ENCODE peak calls at places on chromosomes 7 and 10, in five cellular contexts. D is activated CD4-positive, alpha-beta memory T cell treated with anti-CD3 and anti-CD28 coated beads for 36 hours; T is tibial nerve; V is psoas muscle; N is T-helper 17 cell. I is an unnamed sample.

GRCh38 chr10:34808789-34809745 is 6.0 kb downstream of the PARD3 start:
- DNase-seq in D (no peak), T (peak; percentile 23), V (peak; percentile 54), N (no peak), I (no peak)

GRCh38 chr7:55405856-55406541 is 40.9 kb downstream of the LANCL2 start:
- DNase-seq in D (no peak), T (no peak), V (no peak), N (no peak), I (no peak)

GRCh38 chr7:2921748-2922147 is 77.6 kb upstream of the GNA12 start:
- DNase-seq in D (no peak), T (no peak), V (no peak), N (no peak), I (no peak)

GRCh38 chr10:21488246-21488953 is 37.1 kb downstream of the SKIDA1 start:
- DNase-seq in D (no peak), T (no peak), V (no peak), N (no peak), I (no peak)

GRCh38 chr10:74738052-74738451 is 88.3 kb upstream of the KAT6B start:
- DNase-seq in D (no peak), T (no peak), V (no peak), N (no peak), I (no peak)

GRCh38 chr7:140674899-140675701 is 2.4 kb downstream of the ADCK2 start:
- DNase-seq in D (peak; percentile 18), T (no peak), V (no peak), N (no peak), I (no peak)

GRCh38 chr7:73613954-73614735 is 10.2 kb downstream of the MLXIPL start:
- DNase-seq in D (no peak), T (no peak), V (no peak), N (no peak), I (no peak)

GRCh38 chr7:151722533-151722932 is 154.4 kb downstream of the PRKAG2 start:
- DNase-seq in D (no peak), T (no peak), V (no peak), N (no peak), I (no peak)

GRCh38 chr7:604038-604883 is 84.6 kb upstream of the PDGFA start:
- DNase-seq in D (peak; percentile 98), T (peak; percentile 60), V (peak; percentile 88), N (peak; percentile 78), I (peak; percentile 95)

GRCh38 chr10:131670341-131670740 is 230.5 kb upstream of the PPP2R2D start:
- DNase-seq in D (no peak), T (no peak), V (no peak), N (no peak), I (no peak)

GRCh38 chr10:130974171-130974570 is 337.4 kb downstream of the TCERG1L start:
- DNase-seq in D (no peak), T (no peak), V (no peak), N (no peak), I (no peak)

GRCh38 chr7:43491984-43492383 is 90.9 kb upstream of the STK17A start:
- DNase-seq in D (no peak), T (no peak), V (no peak), N (no peak), I (no peak)

GRCh38 chr10:72076756-72077155 is 11.6 kb downstream of the SPOCK2 start:
- DNase-seq in D (no peak), T (no peak), V (no peak), N (no peak), I (no peak)

GRCh38 chr10:71989658-71990454 is 25.7 kb downstream of the CHST3 start:
- DNase-seq in D (no peak), T (no peak), V (peak; percentile 9), N (no peak), I (no peak)

GRCh38 chr10:61752111-61753011 is 89.6 kb downstream of the CABCOCO1 start:
- DNase-seq in D (no peak), T (no peak), V (no peak), N (no peak), I (no peak)

GRCh38 chr10:22218448-22218847 is 633 bp upstream of the EBLN1 start:
- DNase-seq in D (no peak), T (no peak), V (no peak), N (no peak), I (no peak)

GRCh38 chr10:129912161-129912917 is 51.7 kb downstream of the EBF3 start:
- DNase-seq in D (no peak), T (no peak), V (no peak), N (no peak), I (no peak)

GRCh38 chr7:26151953-26152781 is at the start of gene NFE2L3:
- DNase-seq in D (peak; percentile 90), T (peak; percentile 47), V (peak; percentile 77), N (peak; percentile 86), I (peak; percentile 73)

GRCh38 chr10:132307823-132308587 is at the start of gene STK32C:
- DNase-seq in D (peak; percentile 93), T (peak; percentile 86), V (peak; percentile 96), N (peak; percentile 92), I (peak; percentile 90)

GRCh38 chr7:45024126-45024744 is 24.2 kb downstream of the CCM2 start:
- DNase-seq in D (no peak), T (no peak), V (no peak), N (no peak), I (no peak)

GRCh38 chr7:42161723-42162122 is 75.3 kb downstream of the GLI3 start:
- DNase-seq in D (no peak), T (no peak), V (no peak), N (no peak), I (no peak)

GRCh38 chr10:30581779-30582380 is 47.7 kb downstream of the LYZL2 start:
- DNase-seq in D (peak; percentile 28), T (peak; percentile 28), V (no peak), N (no peak), I (no peak)

GRCh38 chr10:59750155-59750945 is 2.9 kb downstream of the MRLN start:
- DNase-seq in D (no peak), T (no peak), V (peak; percentile 89), N (no peak), I (no peak)

GRCh38 chr7:43454936-43455518 is 127.9 kb upstream of the STK17A start:
- DNase-seq in D (no peak), T (no peak), V (no peak), N (no peak), I (no peak)

GRCh38 chr7:43758861-43759683 is 592 bp downstream of the BLVRA start:
- DNase-seq in D (peak; percentile 60), T (peak; percentile 19), V (peak; percentile 58), N (peak; percentile 30), I (peak; percentile 56)

GRCh38 chr7:123265853-123266252 is 66.1 kb upstream of the SLC13A1 start:
- DNase-seq in D (no peak), T (no peak), V (no peak), N (no peak), I (no peak)

GRCh38 chr10:71978476-71978875 is 14.3 kb downstream of the CHST3 start:
- DNase-seq in D (no peak), T (no peak), V (peak; percentile 12), N (no peak), I (no peak)

GRCh38 chr10:24238527-24239247 is 29.7 kb downstream of the KIAA1217 start:
- DNase-seq in D (no peak), T (no peak), V (no peak), N (no peak), I (no peak)

I was measured in T-helper 2 cell.